ENCODE peak calls at places on chromosomes 2 and 18, in four cellular contexts. One of them, this sample, is unnamed.

GRCh38 chr2:163474319-163474744 is 261.5 kb downstream of the FIGN start:
- DNase-seq in pancreas: no peak
- DNase-seq in IMR-90: no peak
- DNase-seq in left ventricle myocardium inferior: no peak
- DNase-seq in this sample: no peak

GRCh38 chr2:98915751-98916358 is 20.2 kb downstream of the CRACDL start:
- DNase-seq in left ventricle myocardium inferior: no peak
- DNase-seq in IMR-90: peak; percentile 41
- DNase-seq in pancreas: no peak
- DNase-seq in this sample: peak; percentile 59

GRCh38 chr2:188701836-188702235 is 272.3 kb upstream of the COL3A1 start:
- DNase-seq in pancreas: no peak
- DNase-seq in left ventricle myocardium inferior: no peak
- DNase-seq in IMR-90: peak; percentile 85
- DNase-seq in this sample: peak; percentile 58

GRCh38 chr2:47904903-47905453 is 1.3 kb downstream of the FBXO11 start:
- DNase-seq in IMR-90: no peak
- DNase-seq in left ventricle myocardium inferior: peak; percentile 30
- DNase-seq in pancreas: peak; percentile 36
- DNase-seq in this sample: no peak

GRCh38 chr2:64970495-64970894 is 18.7 kb upstream of the SLC1A4 start:
- DNase-seq in IMR-90: no peak
- DNase-seq in left ventricle myocardium inferior: no peak
- DNase-seq in pancreas: no peak
- DNase-seq in this sample: no peak

GRCh38 chr2:159853101-159853500 is 55.1 kb upstream of the CD302 start:
- DNase-seq in pancreas: no peak
- DNase-seq in IMR-90: no peak
- DNase-seq in left ventricle myocardium inferior: no peak
- DNase-seq in this sample: no peak

GRCh38 chr2:179443175-179443574 is 178.5 kb upstream of the SESTD1 start:
- DNase-seq in left ventricle myocardium inferior: peak; percentile 52
- DNase-seq in pancreas: no peak
- DNase-seq in IMR-90: no peak
- DNase-seq in this sample: no peak

GRCh38 chr18:79884963-79885728 is 66.3 kb downstream of the SLC66A2 start:
- DNase-seq in pancreas: no peak
- DNase-seq in left ventricle myocardium inferior: no peak
- DNase-seq in IMR-90: no peak
- DNase-seq in this sample: no peak

GRCh38 chr18:55186588-55186987 is 227.3 kb upstream of the CCDC68 start:
- DNase-seq in IMR-90: no peak
- DNase-seq in pancreas: no peak
- DNase-seq in left ventricle myocardium inferior: no peak
- DNase-seq in this sample: no peak

GRCh38 chr2:157930728-157931127 is 54.6 kb upstream of the ACVR1 start:
- DNase-seq in IMR-90: no peak
- DNase-seq in left ventricle myocardium inferior: no peak
- DNase-seq in pancreas: no peak
- DNase-seq in this sample: no peak
- H3K4me3 ChIP-seq in IMR-90: no peak overlapping the region
- H3K4me3 ChIP-seq in left ventricle myocardium inferior: no peak overlapping the region
- H3K4me3 ChIP-seq in pancreas: no peak overlapping the region
- H3K4me3 ChIP-seq in this sample: no peak overlapping the region

GRCh38 chr2:168687314-168687713 is 115.1 kb upstream of the NOSTRIN start:
- DNase-seq in IMR-90: peak; percentile 2
- DNase-seq in pancreas: no peak
- DNase-seq in left ventricle myocardium inferior: no peak
- DNase-seq in this sample: peak; percentile 37
- TF ChIP-seq CTCF in IMR-90: no peak
- TF ChIP-seq CTCF in pancreas: no peak
- TF ChIP-seq CTCF in left ventricle myocardium inferior: peak; percentile 48
- TF ChIP-seq CTCF in this sample: no peak

GRCh38 chr18:5021558-5021957 is 175.5 kb downstream of the AKAIN1 start:
- DNase-seq in left ventricle myocardium inferior: no peak
- DNase-seq in pancreas: no peak
- DNase-seq in IMR-90: no peak
- DNase-seq in this sample: no peak
- H3K4me3 ChIP-seq in left ventricle myocardium inferior: no peak overlapping the region
- H3K4me3 ChIP-seq in pancreas: no peak overlapping the region
- H3K4me3 ChIP-seq in IMR-90: no peak overlapping the region
- H3K4me3 ChIP-seq in this sample: no peak overlapping the region

GRCh38 chr2:127700527-127701192 is 637 bp upstream of the SFT2D3 start:
- DNase-seq in left ventricle myocardium inferior: peak; percentile 50
- DNase-seq in pancreas: peak; percentile 32
- DNase-seq in IMR-90: no peak
- DNase-seq in this sample: no peak
- TF ChIP-seq CTCF in left ventricle myocardium inferior: no peak
- TF ChIP-seq CTCF in pancreas: no peak
- TF ChIP-seq CTCF in IMR-90: no peak
- TF ChIP-seq CTCF in this sample: no peak

This sample was measured in astrocyte of the spinal cord.